ENCODE peak calls at places on chromosomes 7 and 10, in five cellular contexts. One of them, this sample, is unnamed.

GRCh38 chr10:3995302-3996210 is 210.5 kb upstream of the KLF6 start:
- DNase-seq in Calu3: no peak
- DNase-seq in SHP77: no peak
- DNase-seq in DMS79: no peak
- DNase-seq in T-helper 9 cell: no peak
- DNase-seq in this sample: no peak

GRCh38 chr7:23115991-23116390 is 10.4 kb downstream of the KLHL7 start:
- DNase-seq in Calu3: no peak
- DNase-seq in SHP77: no peak
- DNase-seq in DMS79: no peak
- DNase-seq in T-helper 9 cell: no peak
- DNase-seq in this sample: no peak

GRCh38 chr7:115822380-115822779 is 208.2 kb downstream of the TFEC start:
- DNase-seq in Calu3: no peak
- DNase-seq in SHP77: no peak
- DNase-seq in DMS79: no peak
- DNase-seq in T-helper 9 cell: no peak
- DNase-seq in this sample: no peak

GRCh38 chr10:89382757-89383156 is 4.9 kb downstream of the IFIT1B start:
- DNase-seq in Calu3: no peak
- DNase-seq in SHP77: no peak
- DNase-seq in DMS79: no peak
- DNase-seq in T-helper 9 cell: no peak
- DNase-seq in this sample: no peak

GRCh38 chr10:116873134-116873533 is 23.8 kb downstream of the ENO4 start:
- DNase-seq in Calu3: no peak
- DNase-seq in SHP77: no peak
- DNase-seq in DMS79: no peak
- DNase-seq in T-helper 9 cell: no peak
- DNase-seq in this sample: no peak

GRCh38 chr10:132684164-132684891 is 101.6 kb downstream of the NKX6-2 start:
- DNase-seq in Calu3: peak
- DNase-seq in SHP77: no peak
- DNase-seq in DMS79: no peak
- DNase-seq in T-helper 9 cell: no peak
- DNase-seq in this sample: peak

GRCh38 chr10:11208908-11209809 is 191.5 kb downstream of the CELF2 start:
- DNase-seq in Calu3: no peak
- DNase-seq in SHP77: no peak
- DNase-seq in DMS79: no peak
- DNase-seq in T-helper 9 cell: no peak
- DNase-seq in this sample: no peak

GRCh38 chr10:70595566-70596016 is 7.0 kb downstream of the PRF1 start:
- DNase-seq in Calu3: no peak
- DNase-seq in SHP77: no peak
- DNase-seq in DMS79: no peak
- DNase-seq in T-helper 9 cell: no peak
- DNase-seq in this sample: no peak

GRCh38 chr10:102461187-102462054 is 10.1 kb upstream of the C10orf95 start:
- DNase-seq in Calu3: peak
- DNase-seq in SHP77: peak
- DNase-seq in DMS79: peak
- DNase-seq in T-helper 9 cell: peak
- DNase-seq in this sample: peak

GRCh38 chr10:91762878-91763277 is 35.3 kb upstream of the TNKS2 start:
- DNase-seq in Calu3: no peak
- DNase-seq in SHP77: no peak
- DNase-seq in DMS79: no peak
- DNase-seq in T-helper 9 cell: no peak
- DNase-seq in this sample: no peak

GRCh38 chr10:15829495-15829894 is 30.8 kb downstream of the MINDY3 start:
- DNase-seq in Calu3: no peak
- DNase-seq in SHP77: no peak
- DNase-seq in DMS79: no peak
- DNase-seq in T-helper 9 cell: no peak
- DNase-seq in this sample: no peak

GRCh38 chr10:120460776-120461175 is 3.7 kb downstream of the PLPP4 start:
- DNase-seq in Calu3: no peak
- DNase-seq in SHP77: no peak
- DNase-seq in DMS79: no peak
- DNase-seq in T-helper 9 cell: no peak
- DNase-seq in this sample: peak

GRCh38 chr7:15781944-15782343 is 95.5 kb upstream of the MEOX2 start:
- DNase-seq in Calu3: no peak
- DNase-seq in SHP77: no peak
- DNase-seq in DMS79: no peak
- DNase-seq in T-helper 9 cell: no peak
- DNase-seq in this sample: no peak

GRCh38 chr7:88310950-88311674 is 4.4 kb upstream of the STEAP4 start:
- DNase-seq in Calu3: no peak
- DNase-seq in SHP77: no peak
- DNase-seq in DMS79: no peak
- DNase-seq in T-helper 9 cell: no peak
- DNase-seq in this sample: no peak

GRCh38 chr7:33421384-33421783 is 292.0 kb downstream of the BBS9 start:
- DNase-seq in Calu3: no peak
- DNase-seq in SHP77: no peak
- DNase-seq in DMS79: no peak
- DNase-seq in T-helper 9 cell: no peak
- DNase-seq in this sample: no peak

GRCh38 chr10:120607016-120607709 is 150.1 kb downstream of the PLPP4 start:
- DNase-seq in Calu3: no peak
- DNase-seq in SHP77: no peak
- DNase-seq in DMS79: no peak
- DNase-seq in T-helper 9 cell: no peak
- DNase-seq in this sample: no peak

GRCh38 chr7:126485791-126486190 is 767.0 kb downstream of the GRM8 start:
- DNase-seq in Calu3: no peak
- DNase-seq in SHP77: no peak
- DNase-seq in DMS79: no peak
- DNase-seq in T-helper 9 cell: no peak
- DNase-seq in this sample: no peak